ENCODE peak calls at places on chromosomes 5 and 9, in seven cellular contexts. Q, V, D, F, W, K and H are unnamed samples.

GRCh38 chr5:169801781-169802180 is 164.7 kb downstream of the DOCK2 start:
- DNase-seq in Q (no peak), V (no peak), D (no peak), F (no peak), W (no peak), K (no peak), H (no peak)

GRCh38 chr9:70466976-70467551 is 52.6 kb upstream of the KLF9 start:
- DNase-seq in Q (peak), V (no peak), D (peak), F (no peak), W (no peak), K (peak), H (no peak)

GRCh38 chr5:683619-684481 is 9.3 kb downstream of the TPPP start:
- DNase-seq in Q (no peak), V (no peak), D (no peak), F (no peak), W (no peak), K (no peak), H (no peak)

GRCh38 chr5:179154991-179155955 is 95.1 kb downstream of the ZNF354C start:
- DNase-seq in Q (no peak), V (no peak), D (no peak), F (no peak), W (no peak), K (no peak), H (no peak)

GRCh38 chr5:135395451-135395850 is 3.6 kb downstream of the MACROH2A1 start:
- DNase-seq in Q (no peak), V (no peak), D (no peak), F (no peak), W (no peak), K (no peak), H (no peak)

GRCh38 chr9:129198737-129199435 is 20.8 kb upstream of the IER5L start:
- DNase-seq in Q (no peak), V (no peak), D (no peak), F (no peak), W (no peak), K (no peak), H (no peak)

GRCh38 chr9:128575469-128575868 is 23.1 kb downstream of the SPTAN1 start:
- DNase-seq in Q (no peak), V (no peak), D (peak), F (no peak), W (no peak), K (no peak), H (no peak)

GRCh38 chr9:85024374-85024773 is 354.8 kb downstream of the NTRK2 start:
- DNase-seq in Q (no peak), V (no peak), D (no peak), F (no peak), W (no peak), K (no peak), H (no peak)

GRCh38 chr9:13263511-13263910 is 16.0 kb downstream of the MPDZ start:
- DNase-seq in Q (no peak), V (no peak), D (no peak), F (no peak), W (no peak), K (no peak), H (no peak)

GRCh38 chr9:136662656-136663310 is at the start of gene EGFL7:
- DNase-seq in Q (no peak), V (no peak), D (no peak), F (no peak), W (no peak), K (no peak), H (no peak)

GRCh38 chr9:70641631-70642030 is 227.2 kb upstream of the KLF9 start:
- DNase-seq in Q (no peak), V (no peak), D (peak), F (no peak), W (no peak), K (no peak), H (no peak)

GRCh38 chr9:21097817-21098216 is 20.1 kb upstream of the IFNB1 start:
- DNase-seq in Q (no peak), V (no peak), D (no peak), F (no peak), W (no peak), K (no peak), H (no peak)

GRCh38 chr5:154277499-154277898 is 87.0 kb downstream of the GALNT10 start:
- DNase-seq in Q (no peak), V (no peak), D (no peak), F (no peak), W (no peak), K (no peak), H (no peak)

GRCh38 chr5:120093178-120093577 is 370.9 kb upstream of the PRR16 start:
- DNase-seq in Q (no peak), V (no peak), D (no peak), F (no peak), W (no peak), K (no peak), H (no peak)

GRCh38 chr9:17578911-17579793 is at the start of gene SH3GL2:
- DNase-seq in Q (peak), V (peak), D (peak), F (peak), W (no peak), K (no peak), H (peak)

GRCh38 chr5:179820483-179821297 is at the start of gene SQSTM1:
- DNase-seq in Q (no peak), V (peak), D (peak), F (peak), W (no peak), K (no peak), H (peak)

GRCh38 chr9:114538241-114538640 is 33.0 kb upstream of the WHRN start:
- DNase-seq in Q (peak), V (no peak), D (no peak), F (no peak), W (peak), K (no peak), H (peak)

GRCh38 chr9:129353697-129354336 is 175.8 kb upstream of the IER5L start:
- DNase-seq in Q (no peak), V (no peak), D (no peak), F (no peak), W (no peak), K (no peak), H (no peak)

GRCh38 chr5:174145821-174146220 is 100.3 kb downstream of the NSG2 start:
- DNase-seq in Q (no peak), V (peak), D (peak), F (peak), W (no peak), K (peak), H (no peak)

GRCh38 chr5:53469946-53470687 is 10.3 kb upstream of the FST start:
- DNase-seq in Q (peak), V (no peak), D (peak), F (no peak), W (no peak), K (no peak), H (no peak)

GRCh38 chr9:33116855-33117254 is 40.4 kb upstream of the SMU1 start:
- DNase-seq in Q (peak), V (no peak), D (peak), F (no peak), W (no peak), K (no peak), H (no peak)

GRCh38 chr5:33501899-33502298 is 61.1 kb downstream of the TARS1 start:
- DNase-seq in Q (no peak), V (no peak), D (no peak), F (no peak), W (no peak), K (no peak), H (no peak)

GRCh38 chr5:56166671-56167070 is 66.5 kb downstream of the ANKRD55 start:
- DNase-seq in Q (no peak), V (no peak), D (peak), F (no peak), W (no peak), K (no peak), H (no peak)

GRCh38 chr5:172052454-172053236 is 46.2 kb upstream of the FBXW11 start:
- DNase-seq in Q (peak), V (no peak), D (peak), F (no peak), W (no peak), K (no peak), H (no peak)

GRCh38 chr9:129469188-129469987 is 151.5 kb downstream of the C9orf50 start:
- DNase-seq in Q (no peak), V (peak), D (no peak), F (no peak), W (no peak), K (no peak), H (no peak)

GRCh38 chr9:109121218-109121796 is 1.6 kb upstream of the TMEM245 start:
- DNase-seq in Q (no peak), V (no peak), D (no peak), F (no peak), W (no peak), K (no peak), H (no peak)

GRCh38 chr9:93708987-93709302 is 132.6 kb downstream of the PHF2 start:
- DNase-seq in Q (no peak), V (no peak), D (no peak), F (no peak), W (no peak), K (no peak), H (no peak)

GRCh38 chr5:147373328-147373727 is 136.5 kb downstream of the DPYSL3 start:
- DNase-seq in Q (no peak), V (no peak), D (no peak), F (no peak), W (no peak), K (no peak), H (no peak)